ENCODE peak calls at places on chromosomes 16 and 17, in four cellular contexts. Z, G, I and W are unnamed samples.

GRCh38 chr16:85444879-85445778 is 168.0 kb upstream of the GSE1 start:
- DNase-seq in I (no peak), G (peak; percentile 88), Z (no peak), W (no peak)

GRCh38 chr16:3938843-3939624 is 58.5 kb upstream of the CREBBP start:
- DNase-seq in G (peak; percentile 13), Z (peak; percentile 82), I (peak; percentile 44), W (peak; percentile 96)

GRCh38 chr17:55632893-55633292 is 89.8 kb downstream of the TMEM100 start:
- DNase-seq in Z (no peak), G (no peak), I (no peak), W (no peak)

GRCh38 chr16:81544261-81544660 is 99.7 kb downstream of the CMIP start:
- DNase-seq in G (no peak), Z (no peak), I (no peak), W (no peak)

GRCh38 chr17:71287246-71287828 is 833.5 kb upstream of the SOX9 start:
- DNase-seq in G (no peak), I (no peak), Z (no peak), W (no peak)

GRCh38 chr16:1431497-1432270 is 806 bp downstream of the PERCC1 start:
- DNase-seq in Z (no peak), I (no peak), G (no peak), W (no peak)

GRCh38 chr17:7224661-7225111 is 4.9 kb downstream of the ACADVL start:
- DNase-seq in G (no peak), I (no peak), Z (no peak), W (no peak)

GRCh38 chr17:52721932-52722331 is 563.4 kb upstream of the CA10 start:
- DNase-seq in I (no peak), G (no peak), Z (no peak), W (no peak)

GRCh38 chr16:28149016-28149888 is 62.5 kb downstream of the XPO6 start:
- DNase-seq in I (no peak), G (no peak), Z (no peak), W (no peak)